ENCODE peak calls at places on chromosomes 3 and 15, in ten cellular contexts. N, B, F, U, O, W, V, H, P and E are unnamed samples.

GRCh38 chr3:30934208-30934550 is 39.7 kb upstream of the GADL1 start:
- DNase-seq in N (no peak), B (peak), F (no peak), U (peak), O (no peak), W (no peak), V (no peak), H (no peak), P (no peak), E (no peak)

GRCh38 chr3:127480196-127480933 is 110.2 kb downstream of the TPRA1 start:
- DNase-seq in N (peak), B (peak), F (no peak), U (no peak), O (no peak), W (no peak), V (no peak), H (no peak), P (peak), E (peak)

GRCh38 chr3:74592359-74592758 is 22.1 kb downstream of the CNTN3 start:
- DNase-seq in N (no peak), B (no peak), F (no peak), U (no peak), O (no peak), W (no peak), V (no peak), H (no peak), P (no peak), E (no peak)

GRCh38 chr15:51025454-51025846 is 69.3 kb downstream of the TNFAIP8L3 start:
- DNase-seq in N (no peak), B (no peak), F (no peak), U (no peak), O (no peak), W (no peak), V (no peak), H (no peak), P (no peak), E (no peak)

GRCh38 chr15:69723404-69724097 is 270.9 kb downstream of the RPLP1 start:
- DNase-seq in N (no peak), B (no peak), F (no peak), U (no peak), O (no peak), W (no peak), V (no peak), H (no peak), P (no peak), E (no peak)

GRCh38 chr3:165983284-165983683 is 146.1 kb upstream of the BCHE start:
- DNase-seq in N (no peak), B (no peak), F (no peak), U (no peak), O (no peak), W (no peak), V (no peak), H (no peak), P (no peak), E (no peak)

GRCh38 chr15:30770759-30771158 is 133.0 kb upstream of the FAN1 start:
- DNase-seq in N (no peak), B (no peak), F (no peak), U (no peak), O (no peak), W (no peak), V (no peak), H (no peak), P (no peak), E (no peak)

GRCh38 chr15:57462391-57462790 is 86.1 kb downstream of the CGNL1 start:
- DNase-seq in N (no peak), B (no peak), F (no peak), U (no peak), O (no peak), W (no peak), V (no peak), H (no peak), P (no peak), E (no peak)

GRCh38 chr3:10023587-10024310 is 2.5 kb upstream of the FANCD2 start:
- DNase-seq in N (no peak), B (no peak), F (peak), U (no peak), O (no peak), W (no peak), V (no peak), H (no peak), P (no peak), E (no peak)

GRCh38 chr3:44104668-44105321 is 136.9 kb upstream of the TOPAZ1 start:
- DNase-seq in N (peak), B (no peak), F (no peak), U (no peak), O (no peak), W (no peak), V (no peak), H (peak), P (no peak), E (no peak)